ENCODE peak calls at places on chromosomes 13 and 19, in four cellular contexts. H is endodermal cell, A is AG04450, F is glutamatergic neuron. V is an unnamed sample.

GRCh38 chr13:24888291-24888931 is 124.4 kb downstream of the RNF17 start:
- DNase-seq in H (no peak), A (no peak), F (no peak), V (no peak)

GRCh38 chr19:10271543-10272086 is 695 bp downstream of the ICAM1 start:
- DNase-seq in H (no peak), A (no peak), F (no peak), V (no peak)

GRCh38 chr19:41711376-41712261 is 3.2 kb downstream of the CEACAM5 start:
- DNase-seq in H (no peak), A (no peak), F (no peak), V (no peak)

GRCh38 chr19:35704218-35704617 is at the start of gene ZBTB32:
- DNase-seq in H (peak; percentile 91), A (no peak), F (no peak), V (no peak)

GRCh38 chr13:113207890-113208423 is 512 bp downstream of the PCID2 start:
- DNase-seq in H (peak; percentile 76), A (no peak), F (peak; percentile 71), V (no peak)

GRCh38 chr19:2813235-2814160 is 6.2 kb upstream of the ZNF554 start:
- DNase-seq in H (no peak), A (no peak), F (no peak), V (no peak)

GRCh38 chr19:18940791-18941627 is at the start of gene HOMER3:
- DNase-seq in H (peak; percentile 88), A (no peak), F (peak; percentile 93), V (no peak)

GRCh38 chr19:3708207-3708931 is at the start of gene TJP3:
- DNase-seq in H (no peak), A (no peak), F (no peak), V (no peak)